ENCODE peak calls at places on chromosome X, in five cellular contexts. M, N, Z, P and W are unnamed samples.

GRCh38 chrX:36963852-36964251 is 44.3 kb upstream of the FAM47C start:
- DNase-seq in M (no peak), N (no peak), Z (no peak), P (no peak), W (no peak)

GRCh38 chrX:633043-633654 is 2.6 kb downstream of the SHOX start:
- DNase-seq in M (no peak), N (no peak), Z (no peak), P (no peak), W (no peak)

GRCh38 chrX:109409181-109409580 is 72.7 kb downstream of the GUCY2F start:
- DNase-seq in M (no peak), N (no peak), Z (no peak), P (no peak), W (no peak)

GRCh38 chrX:130170752-130171445 is 863 bp upstream of the RAB33A start:
- DNase-seq in M (peak; percentile 31), N (peak; percentile 64), Z (peak; percentile 55), P (peak; percentile 81), W (peak; percentile 72)

GRCh38 chrX:123731258-123731986 is 1.4 kb downstream of the THOC2 start:
- DNase-seq in M (no peak), N (no peak), Z (no peak), P (no peak), W (no peak)

GRCh38 chrX:47568656-47569295 is 7.8 kb downstream of the ARAF start:
- DNase-seq in M (no peak), N (no peak), Z (peak; percentile 41), P (peak; percentile 50), W (peak; percentile 44)

GRCh38 chrX:37986893-37987292 is 19.5 kb upstream of the SYTL5 start:
- DNase-seq in M (no peak), N (no peak), Z (no peak), P (no peak), W (no peak)

GRCh38 chrX:69014200-69014599 is 151.1 kb downstream of the PJA1 start:
- DNase-seq in M (no peak), N (no peak), Z (no peak), P (no peak), W (no peak)

GRCh38 chrX:68938244-68939004 is 109.6 kb downstream of the EFNB1 start:
- DNase-seq in M (no peak), N (peak; percentile 60), Z (no peak), P (peak; percentile 24), W (no peak)

GRCh38 chrX:53280703-53281320 is 572 bp downstream of the IQSEC2 start:
- DNase-seq in M (no peak), N (peak; percentile 67), Z (no peak), P (no peak), W (no peak)

GRCh38 chrX:19334945-19335626 is 8.6 kb upstream of the PDHA1 start:
- DNase-seq in M (no peak), N (no peak), Z (peak; percentile 24), P (peak; percentile 35), W (peak; percentile 20)

GRCh38 chrX:49220100-49220499 is 13.0 kb downstream of the CACNA1F start:
- DNase-seq in M (no peak), N (no peak), Z (no peak), P (no peak), W (no peak)

GRCh38 chrX:1451676-1452496 is 823 bp downstream of the ASMTL start:
- DNase-seq in M (no peak), N (no peak), Z (no peak), P (peak; percentile 28), W (peak; percentile 55)

GRCh38 chrX:12138366-12139313 is at the start of gene FRMPD4:
- DNase-seq in M (no peak), N (no peak), Z (no peak), P (peak; percentile 67), W (peak; percentile 16)

GRCh38 chrX:103779156-103779555 is 2.5 kb downstream of the PLP1 start:
- DNase-seq in M (no peak), N (no peak), Z (no peak), P (peak; percentile 8), W (no peak)

GRCh38 chrX:86061407-86061806 is 14.0 kb upstream of the CHM start:
- DNase-seq in M (no peak), N (no peak), Z (no peak), P (no peak), W (no peak)

GRCh38 chrX:10217218-10217617 is 60.4 kb downstream of the CLCN4 start:
- DNase-seq in M (no peak), N (no peak), Z (no peak), P (no peak), W (no peak)

GRCh38 chrX:26032141-26032917 is 105.8 kb upstream of the MAGEB18 start:
- DNase-seq in M (no peak), N (no peak), Z (no peak), P (no peak), W (no peak)

GRCh38 chrX:134677332-134677731 is 19.1 kb upstream of the PLAC1 start:
- DNase-seq in M (no peak), N (no peak), Z (no peak), P (no peak), W (no peak)

GRCh38 chrX:41556958-41557357 is 109.8 kb downstream of the NYX start:
- DNase-seq in M (no peak), N (no peak), Z (no peak), P (no peak), W (peak; percentile 51)

GRCh38 chrX:39904816-39905474 is 192.8 kb downstream of the BCOR start:
- DNase-seq in M (no peak), N (no peak), Z (no peak), P (no peak), W (no peak)
- H3K4me1 ChIP-seq in M (no peaks in the 10 kb centered on the region), N (no peaks in the 10 kb centered on the region), Z (no peaks in the 10 kb centered on the region), P (peaks cover 12% of the 10 kb centered on the region), W (no peaks in the 10 kb centered on the region)

DNA sequence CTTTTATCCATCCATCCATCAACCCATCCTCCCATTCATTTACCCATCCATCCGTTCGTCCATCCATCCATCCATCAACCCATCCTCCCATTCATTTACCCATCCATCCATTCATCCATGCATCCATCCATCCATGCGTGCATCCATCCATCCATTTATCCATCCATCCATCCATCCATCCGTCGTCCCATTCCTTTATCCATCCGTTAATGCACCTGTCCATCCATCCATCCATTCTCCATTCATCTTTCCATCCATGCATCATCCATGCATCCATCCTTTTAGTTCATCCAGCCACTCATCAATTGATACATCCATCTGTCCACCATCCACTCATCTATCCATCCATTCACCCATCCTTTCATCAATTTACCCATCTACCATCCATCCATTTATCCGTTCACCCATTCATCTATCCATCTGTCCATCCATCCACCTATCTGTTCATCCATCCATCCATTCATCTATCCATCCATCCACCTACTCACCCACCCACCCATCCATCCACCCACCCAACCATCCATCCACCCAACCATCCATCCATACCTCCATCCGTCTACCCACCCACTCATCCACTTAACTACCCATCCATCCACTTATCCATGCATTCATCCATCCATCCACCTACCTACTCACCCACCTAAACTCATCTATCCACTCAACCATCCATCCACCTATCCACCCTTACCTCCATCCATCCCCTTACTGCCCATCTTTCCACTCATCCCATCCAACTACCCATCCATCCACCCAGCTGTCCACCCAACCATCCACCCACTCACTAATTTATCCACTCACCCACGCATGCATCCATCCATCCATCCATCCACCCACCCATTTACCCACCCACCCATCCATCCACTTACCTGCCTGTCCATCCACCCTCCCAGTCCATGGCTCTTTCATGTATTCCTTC is 9.6 kb downstream of the CD99 start:
- DNase-seq in M (no peak), N (no peak), Z (no peak), P (no peak), W (no peak)
- H3K4me1 ChIP-seq in M (peaks cover 81% of the 10 kb centered on the region), N (peaks cover 4% of the 10 kb centered on the region), Z (peaks cover 55% of the 10 kb centered on the region), P (no peaks in the 10 kb centered on the region), W (peaks cover 99% of the 10 kb centered on the region)

DNA sequence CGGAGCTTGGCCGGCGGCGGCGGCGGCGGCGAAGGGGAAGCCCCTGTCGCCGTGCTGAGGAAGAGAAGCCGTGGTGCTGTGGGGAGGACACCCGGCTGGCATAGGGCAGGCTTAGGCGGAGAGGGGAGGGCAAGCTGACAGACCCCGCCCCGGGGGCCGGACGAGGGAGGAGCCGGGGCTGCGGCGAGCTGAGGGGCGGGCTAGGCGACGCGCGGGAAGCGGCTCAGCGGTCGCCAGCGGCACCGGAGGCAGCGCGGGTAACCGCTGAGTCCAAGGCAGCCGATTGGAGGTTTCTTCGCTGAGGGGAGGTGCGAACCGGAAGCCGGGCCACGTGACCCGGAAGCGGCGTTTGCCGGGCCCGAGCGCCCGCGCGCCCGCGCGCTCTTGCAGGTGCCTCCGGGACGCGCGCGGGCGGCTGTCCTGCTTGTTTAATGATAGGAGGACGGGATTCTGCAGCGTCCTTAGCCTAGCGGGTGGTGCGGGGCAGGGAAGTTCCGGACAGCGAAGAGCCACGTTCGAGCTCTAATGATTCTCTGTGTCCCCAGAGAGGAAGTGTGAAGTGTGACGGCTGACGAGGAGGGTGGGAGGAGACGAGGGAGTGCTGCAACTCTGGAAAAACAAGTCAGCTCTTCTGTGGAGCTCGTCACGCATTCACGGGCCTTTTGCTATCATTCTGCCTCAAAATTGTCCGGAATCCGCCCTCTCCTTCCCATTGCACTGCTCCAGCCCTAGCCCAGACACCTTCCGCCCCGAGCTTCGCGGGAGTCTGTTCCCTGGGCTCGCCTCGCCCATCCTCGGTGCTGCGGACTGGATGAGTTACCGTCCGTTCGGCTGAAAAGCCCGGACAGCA is at the start of gene AP1S2:
- DNase-seq in M (peak; percentile 87), N (peak; percentile 98), Z (peak; percentile 99), P (peak; percentile 98), W (peak; percentile 100)
- H3K4me1 ChIP-seq in M (no peaks in the 10 kb centered on the region), N (no peaks in the 10 kb centered on the region), Z (peaks cover 4% of the 10 kb centered on the region), P (no peaks in the 10 kb centered on the region), W (peaks cover 19% of the 10 kb centered on the region)

DNA sequence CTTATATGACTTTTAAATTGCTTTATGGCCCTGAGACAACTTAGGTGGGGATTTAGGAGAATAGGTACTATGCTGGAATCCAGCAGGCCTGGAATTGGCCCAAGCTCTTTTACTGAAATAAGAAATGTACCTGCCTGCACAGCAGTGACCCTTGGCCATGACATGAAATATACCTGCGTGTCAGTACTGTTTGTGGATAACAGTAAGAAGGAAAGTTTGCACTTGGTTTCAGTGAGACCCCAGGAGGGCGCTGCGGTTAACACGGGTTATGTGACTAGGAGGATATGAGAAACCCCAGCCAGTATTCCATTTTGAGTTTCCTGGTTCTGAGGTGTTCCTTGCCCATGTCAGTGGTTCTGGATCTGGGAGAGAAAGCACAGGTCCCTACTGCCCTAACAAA is 5.3 kb downstream of the MTM1 start:
- DNase-seq in M (no peak), N (no peak), Z (no peak), P (no peak), W (no peak)
- H3K4me1 ChIP-seq in M (peaks cover 83% of the 10 kb centered on the region), N (no peaks in the 10 kb centered on the region), Z (peaks cover 76% of the 10 kb centered on the region), P (peaks cover 5% of the 10 kb centered on the region), W (peaks cover 93% of the 10 kb centered on the region)